ENCODE peak calls at places on chromosomes 2 and 18, in ten cellular contexts. T is GM12891; A is left ventricle myocardium superior; X is fibroblast of the aortic adventitia; P is activated naive CD8-positive, alpha-beta T cell treated with anti-CD3 and anti-CD28 coated beads for 36 hours; M is AG04449; D is ACHN; V is psoas muscle; O is thoracic aorta; E is NCI-H2029. J is an unnamed sample.

GRCh38 chr2:99863914-99864273 is 278.5 kb downstream of the AFF3 start:
- DNase-seq in A (no peak), V (no peak), E (no peak), D (no peak), O (no peak), M (no peak), X (no peak), P (no peak), T (no peak), J (peak; percentile 58)

GRCh38 chr2:239116456-239117246 is 268.8 kb downstream of the TWIST2 start:
- DNase-seq in E (no peak), V (no peak), D (peak; percentile 76), A (no peak), M (no peak), T (no peak), P (no peak), O (no peak), X (no peak), J (peak; percentile 39)

GRCh38 chr2:240203031-240203841 is 62.8 kb upstream of the OTOS start:
- DNase-seq in D (no peak), A (peak; percentile 4), M (no peak), X (no peak), E (no peak), O (no peak), V (no peak), P (no peak), T (no peak), J (no peak)

GRCh38 chr2:28355521-28356094 is 37.0 kb upstream of the FOSL2 start:
- DNase-seq in X (no peak), M (no peak), P (no peak), D (peak; percentile 8), V (peak; percentile 57), E (no peak), T (no peak), O (no peak), A (peak; percentile 82), J (peak; percentile 84)

GRCh38 chr2:112634153-112634873 is 11.4 kb upstream of the SLC20A1 start:
- DNase-seq in O (no peak), M (no peak), D (no peak), T (no peak), A (no peak), V (no peak), X (no peak), E (no peak), P (no peak), J (no peak)

GRCh38 chr18:34659579-34660517 is 50.2 kb upstream of the DTNA start:
- DNase-seq in D (peak; percentile 90), P (no peak), A (peak; percentile 80), M (peak; percentile 84), V (peak; percentile 73), X (peak; percentile 98), T (no peak), O (peak; percentile 83), E (peak; percentile 85), J (peak; percentile 85)

GRCh38 chr2:226151157-226151556 is 648.5 kb downstream of the IRS1 start:
- DNase-seq in A (no peak), V (no peak), X (no peak), T (no peak), M (no peak), P (no peak), O (no peak), E (no peak), D (no peak), J (no peak)

GRCh38 chr2:127193164-127193947 is 26.7 kb downstream of the CYP27C1 start:
- DNase-seq in T (no peak), E (no peak), V (no peak), D (no peak), X (peak; percentile 30), A (no peak), M (no peak), O (no peak), P (no peak), J (no peak)

GRCh38 chr18:60020107-60020925 is 120.5 kb downstream of the PMAIP1 start:
- DNase-seq in A (no peak), V (no peak), P (no peak), D (peak; percentile 19), X (no peak), O (no peak), E (no peak), M (no peak), T (no peak), J (peak; percentile 33)

GRCh38 chr2:48081317-48081628 is 175.0 kb upstream of the FBXO11 start:
- DNase-seq in V (no peak), A (no peak), M (no peak), E (no peak), P (no peak), D (no peak), O (no peak), X (no peak), T (no peak), J (no peak)

GRCh38 chr2:21092308-21092869 is 31.4 kb upstream of the TDRD15 start:
- DNase-seq in T (no peak), P (no peak), D (no peak), M (no peak), O (no peak), A (no peak), E (no peak), X (no peak), V (no peak), J (no peak)

GRCh38 chr18:49021433-49022129 is 70.8 kb upstream of the SMAD7 start:
- DNase-seq in X (peak; percentile 35), O (no peak), P (peak; percentile 64), A (peak; percentile 59), D (peak; percentile 35), V (peak; percentile 50), E (peak; percentile 51), T (peak; percentile 65), M (no peak), J (no peak)

GRCh38 chr2:73243884-73244570 is 9.9 kb downstream of the CCT7 start:
- DNase-seq in E (peak; percentile 26), X (peak; percentile 78), T (no peak), M (no peak), A (no peak), O (no peak), D (no peak), V (no peak), P (no peak), J (no peak)

GRCh38 chr2:239252433-239253200 is 148.2 kb downstream of the HDAC4 start:
- DNase-seq in P (no peak), X (peak; percentile 31), T (no peak), E (no peak), V (peak; percentile 88), A (peak; percentile 86), D (no peak), M (no peak), O (no peak), J (no peak)

GRCh38 chr2:120175000-120175581 is 48.1 kb downstream of the TMEM185B start:
- DNase-seq in P (no peak), T (no peak), D (peak; percentile 69), M (peak; percentile 16), O (no peak), X (peak; percentile 87), E (peak; percentile 34), V (no peak), A (no peak), J (peak; percentile 58)

GRCh38 chr2:45259144-45259543 is 249.9 kb upstream of the SIX2 start:
- DNase-seq in P (no peak), D (no peak), T (no peak), X (no peak), M (no peak), V (no peak), O (no peak), E (peak; percentile 91), A (no peak), J (no peak)

GRCh38 chr2:185393091-185393490 is 345.5 kb upstream of the FSIP2 start:
- DNase-seq in P (no peak), T (no peak), D (no peak), M (no peak), O (no peak), A (no peak), X (no peak), E (no peak), V (no peak), J (no peak)

GRCh38 chr2:101961287-101962242 is 30.2 kb upstream of the IL1R2 start:
- DNase-seq in O (peak; percentile 62), M (peak; percentile 41), D (no peak), T (no peak), E (no peak), A (peak; percentile 83), P (no peak), V (peak; percentile 84), X (peak; percentile 100), J (no peak)

GRCh38 chr2:180763249-180763989 is 217.0 kb upstream of the UBE2E3 start:
- DNase-seq in V (no peak), P (no peak), A (no peak), D (no peak), T (no peak), O (no peak), M (no peak), X (no peak), E (no peak), J (no peak)

GRCh38 chr18:4069183-4069582 is 385.9 kb downstream of the DLGAP1 start:
- DNase-seq in D (no peak), T (no peak), P (no peak), X (no peak), O (no peak), V (no peak), E (no peak), A (no peak), M (no peak), J (no peak)

GRCh38 chr18:25832008-25832604 is 258.3 kb downstream of the SS18 start:
- DNase-seq in V (peak; percentile 61), O (no peak), T (peak; percentile 29), X (peak; percentile 48), D (peak; percentile 57), M (no peak), A (peak; percentile 84), E (no peak), P (no peak), J (peak; percentile 23)

GRCh38 chr2:42944744-42945415 is 152.5 kb upstream of the HAAO start:
- DNase-seq in A (no peak), O (no peak), T (no peak), M (no peak), E (no peak), D (peak; percentile 24), P (no peak), V (no peak), X (no peak), J (peak; percentile 10)

GRCh38 chr2:127953849-127954248 is 68.1 kb upstream of the AMMECR1L start:
- DNase-seq in A (no peak), D (no peak), X (peak; percentile 36), M (no peak), O (no peak), T (no peak), P (no peak), V (no peak), E (no peak), J (no peak)

GRCh38 chr2:172465417-172466334 is 38.3 kb downstream of the ITGA6 start:
- DNase-seq in D (peak; percentile 78), O (no peak), P (peak; percentile 58), M (peak; percentile 56), A (peak; percentile 38), E (peak; percentile 48), T (peak; percentile 21), X (peak; percentile 90), V (peak; percentile 29), J (peak; percentile 61)

GRCh38 chr18:56593906-56594305 is 44.5 kb downstream of the TXNL1 start:
- DNase-seq in X (peak; percentile 25), V (no peak), T (no peak), A (no peak), D (peak; percentile 16), P (no peak), O (no peak), M (no peak), E (no peak), J (peak; percentile 15)

GRCh38 chr2:139142252-139142651 is 362.1 kb upstream of the NXPH2 start:
- DNase-seq in A (no peak), T (no peak), M (no peak), O (no peak), P (no peak), D (peak; percentile 57), E (no peak), X (peak; percentile 39), V (no peak), J (no peak)

GRCh38 chr2:15223887-15224286 is 337.2 kb downstream of the NBAS start:
- DNase-seq in P (no peak), D (peak; percentile 13), X (peak; percentile 71), O (no peak), A (no peak), V (no peak), M (peak; percentile 45), T (no peak), E (no peak), J (peak; percentile 29)

GRCh38 chr2:30987611-30988010 is 150.6 kb downstream of the GALNT14 start:
- DNase-seq in V (no peak), P (no peak), A (no peak), X (no peak), E (no peak), O (no peak), M (no peak), T (no peak), D (no peak), J (no peak)